ENCODE peak calls at places on chromosomes 12 and 14, in five cellular contexts. B, J, G, H and T are unnamed samples.

GRCh38 chr12:7588703-7589329 is 76.9 kb downstream of the APOBEC1 start:
- DNase-seq in B (peak), J (peak), G (peak), H (peak), T (peak)

GRCh38 chr12:107491856-107492255 is 193.7 kb upstream of the PWP1 start:
- DNase-seq in B (no peak), J (no peak), G (no peak), H (no peak), T (no peak)

GRCh38 chr12:49041881-49042484 is 18.6 kb downstream of the KMT2D start:
- DNase-seq in B (no peak), J (no peak), G (no peak), H (no peak), T (no peak)

GRCh38 chr12:56469007-56469930 is 891 bp downstream of the SPRYD4 start:
- DNase-seq in B (no peak), J (no peak), G (no peak), H (no peak), T (no peak)

GRCh38 chr14:75310295-75311059 is 31.8 kb downstream of the FOS start:
- DNase-seq in B (peak), J (no peak), G (no peak), H (no peak), T (no peak)

GRCh38 chr12:116382456-116382902 is 105.0 kb upstream of the MED13L start:
- DNase-seq in B (no peak), J (no peak), G (no peak), H (no peak), T (no peak)

GRCh38 chr12:125208942-125209341 is 143.7 kb downstream of the AACS start:
- DNase-seq in B (no peak), J (no peak), G (no peak), H (no peak), T (no peak)

GRCh38 chr12:62785941-62786559 is 148.9 kb downstream of the PPM1H start:
- DNase-seq in B (no peak), J (peak), G (no peak), H (no peak), T (peak)

GRCh38 chr12:4563336-4563735 is 1.3 kb downstream of the DYRK4 start:
- DNase-seq in B (no peak), J (no peak), G (no peak), H (no peak), T (no peak)

GRCh38 chr14:99688629-99689028 is 4.5 kb downstream of the CYP46A1 start:
- DNase-seq in B (no peak), J (no peak), G (no peak), H (no peak), T (no peak)

GRCh38 chr12:28035483-28035882 is 63.0 kb upstream of the PTHLH start:
- DNase-seq in B (no peak), J (no peak), G (no peak), H (no peak), T (no peak)

GRCh38 chr14:70721542-70721941 is 79.8 kb downstream of the TTC9 start:
- DNase-seq in B (no peak), J (no peak), G (no peak), H (peak), T (no peak)

GRCh38 chr12:2170376-2170775 is 117.6 kb downstream of the CACNA1C start:
- DNase-seq in B (no peak), J (no peak), G (no peak), H (no peak), T (no peak)

GRCh38 chr14:50856660-50857059 is 15.2 kb upstream of the ABHD12B start:
- DNase-seq in B (no peak), J (no peak), G (no peak), H (no peak), T (no peak)

GRCh38 chr12:82659343-82660207 is 27.1 kb upstream of the TMTC2 start:
- DNase-seq in B (no peak), J (no peak), G (no peak), H (no peak), T (no peak)

GRCh38 chr14:58873228-58873953 is 235.6 kb downstream of the DACT1 start:
- DNase-seq in B (no peak), J (no peak), G (no peak), H (no peak), T (no peak)

GRCh38 chr12:122081697-122082221 is 3.2 kb downstream of the MLXIP start:
- DNase-seq in B (no peak), J (no peak), G (peak), H (no peak), T (no peak)

GRCh38 chr12:3578557-3578956 is 87.6 kb downstream of the PRMT8 start:
- DNase-seq in B (no peak), J (no peak), G (no peak), H (no peak), T (no peak)

GRCh38 chr12:113469224-113469652 is 2.4 kb downstream of the LHX5 start:
- DNase-seq in B (no peak), J (no peak), G (no peak), H (no peak), T (no peak)

GRCh38 chr14:36477266-36477665 is 42.8 kb downstream of the NKX2-1 start:
- DNase-seq in B (no peak), J (no peak), G (no peak), H (no peak), T (no peak)

GRCh38 chr12:49355913-49356312 is 9.2 kb downstream of the DNAJC22 start:
- DNase-seq in B (no peak), J (no peak), G (no peak), H (no peak), T (no peak)

GRCh38 chr14:75299064-75299463 is 20.4 kb downstream of the FOS start:
- DNase-seq in B (no peak), J (no peak), G (no peak), H (no peak), T (no peak)

GRCh38 chr14:100712490-100712889 is 14.2 kb upstream of the DLK1 start:
- DNase-seq in B (no peak), J (no peak), G (no peak), H (no peak), T (no peak)

GRCh38 chr12:110107369-110108281 is 16.5 kb upstream of the IFT81 start:
- DNase-seq in B (no peak), J (peak), G (no peak), H (peak), T (peak)

GRCh38 chr12:29907486-29907885 is 123.7 kb upstream of the TMTC1 start:
- DNase-seq in B (no peak), J (no peak), G (no peak), H (no peak), T (no peak)

GRCh38 chr12:3574986-3575385 is 84.0 kb downstream of the PRMT8 start:
- DNase-seq in B (no peak), J (no peak), G (no peak), H (no peak), T (no peak)

GRCh38 chr12:91109148-91109564 is 2.1 kb downstream of the LUM start:
- DNase-seq in B (peak), J (peak), G (peak), H (peak), T (peak)

GRCh38 chr14:83975435-83976222 is 1554.3 kb upstream of the FLRT2 start:
- DNase-seq in B (no peak), J (no peak), G (no peak), H (no peak), T (no peak)

GRCh38 chr14:100872241-100872640 is 31.3 kb downstream of the RTL1 start:
- DNase-seq in B (no peak), J (no peak), G (no peak), H (no peak), T (no peak)

GRCh38 chr14:21087294-21088091 is 11.0 kb downstream of the ZNF219 start:
- DNase-seq in B (peak), J (peak), G (peak), H (no peak), T (peak)

GRCh38 chr14:50978888-50979287 is 34.6 kb upstream of the PYGL start:
- DNase-seq in B (no peak), J (no peak), G (no peak), H (no peak), T (no peak)

GRCh38 chr12:93762912-93763311 is 85.7 kb downstream of the CRADD start:
- DNase-seq in B (no peak), J (no peak), G (no peak), H (no peak), T (no peak)

GRCh38 chr12:104763163-104763805 is 194.8 kb downstream of the SLC41A2 start:
- DNase-seq in B (no peak), J (no peak), G (no peak), H (no peak), T (peak)

GRCh38 chr14:61218765-61219164 is 62.4 kb downstream of the TMEM30B start:
- DNase-seq in B (no peak), J (no peak), G (no peak), H (no peak), T (peak)

GRCh38 chr14:35215110-35215872 is 76.9 kb upstream of the PSMA6 start:
- DNase-seq in B (no peak), J (peak), G (no peak), H (peak), T (peak)